ENCODE peak calls at places on chromosomes 5 and 9, in nine cellular contexts. One of them, this sample, is unnamed.

GRCh38 chr5:107381189-107381856 is 289.4 kb downstream of the EFNA5 start:
- DNase-seq in endothelial cell: no peak
- DNase-seq in activated CD4-positive, alpha-beta T cell treated with anti-CD3 and anti-CD28 coated beads for 4 hours: no peak
- DNase-seq in amniotic stem cell: peak
- DNase-seq in fibroblast of pulmonary artery: peak
- DNase-seq in HTR-8/SVneo: peak
- DNase-seq in fibroblast of gingiva: peak
- DNase-seq in aorta: no peak
- DNase-seq in cardiac fibroblast: peak
- DNase-seq in this sample: no peak

GRCh38 chr9:128905964-128906363 is 14.8 kb upstream of the PHYHD1 start:
- DNase-seq in endothelial cell: no peak
- DNase-seq in cardiac fibroblast: no peak
- DNase-seq in aorta: no peak
- DNase-seq in fibroblast of pulmonary artery: no peak
- DNase-seq in amniotic stem cell: no peak
- DNase-seq in fibroblast of gingiva: no peak
- DNase-seq in activated CD4-positive, alpha-beta T cell treated with anti-CD3 and anti-CD28 coated beads for 4 hours: no peak
- DNase-seq in HTR-8/SVneo: no peak
- DNase-seq in this sample: no peak

GRCh38 chr5:139495644-139496435 is 13.3 kb upstream of the STING1 start:
- DNase-seq in activated CD4-positive, alpha-beta T cell treated with anti-CD3 and anti-CD28 coated beads for 4 hours: no peak
- DNase-seq in fibroblast of pulmonary artery: peak
- DNase-seq in amniotic stem cell: no peak
- DNase-seq in HTR-8/SVneo: no peak
- DNase-seq in cardiac fibroblast: peak
- DNase-seq in endothelial cell: no peak
- DNase-seq in fibroblast of gingiva: peak
- DNase-seq in aorta: no peak
- DNase-seq in this sample: no peak

GRCh38 chr5:95818181-95819147 is 4.1 kb downstream of the GLRX start:
- DNase-seq in HTR-8/SVneo: no peak
- DNase-seq in amniotic stem cell: no peak
- DNase-seq in aorta: peak
- DNase-seq in cardiac fibroblast: no peak
- DNase-seq in fibroblast of gingiva: no peak
- DNase-seq in fibroblast of pulmonary artery: no peak
- DNase-seq in endothelial cell: no peak
- DNase-seq in activated CD4-positive, alpha-beta T cell treated with anti-CD3 and anti-CD28 coated beads for 4 hours: no peak
- DNase-seq in this sample: peak

GRCh38 chr5:135391123-135391868 is 7.7 kb downstream of the MACROH2A1 start:
- DNase-seq in activated CD4-positive, alpha-beta T cell treated with anti-CD3 and anti-CD28 coated beads for 4 hours: no peak
- DNase-seq in HTR-8/SVneo: no peak
- DNase-seq in fibroblast of gingiva: peak
- DNase-seq in amniotic stem cell: peak
- DNase-seq in cardiac fibroblast: peak
- DNase-seq in aorta: no peak
- DNase-seq in endothelial cell: no peak
- DNase-seq in fibroblast of pulmonary artery: peak
- DNase-seq in this sample: no peak

GRCh38 chr5:4862500-4862899 is 277.6 kb upstream of the ADAMTS16 start:
- DNase-seq in endothelial cell: no peak
- DNase-seq in activated CD4-positive, alpha-beta T cell treated with anti-CD3 and anti-CD28 coated beads for 4 hours: no peak
- DNase-seq in fibroblast of gingiva: peak
- DNase-seq in amniotic stem cell: no peak
- DNase-seq in fibroblast of pulmonary artery: peak
- DNase-seq in HTR-8/SVneo: peak
- DNase-seq in aorta: no peak
- DNase-seq in cardiac fibroblast: peak
- DNase-seq in this sample: no peak

GRCh38 chr9:89153618-89154017 is 25.0 kb downstream of the SHC3 start:
- DNase-seq in cardiac fibroblast: peak
- DNase-seq in amniotic stem cell: peak
- DNase-seq in fibroblast of pulmonary artery: peak
- DNase-seq in HTR-8/SVneo: no peak
- DNase-seq in fibroblast of gingiva: peak
- DNase-seq in endothelial cell: no peak
- DNase-seq in activated CD4-positive, alpha-beta T cell treated with anti-CD3 and anti-CD28 coated beads for 4 hours: peak
- DNase-seq in aorta: peak
- DNase-seq in this sample: no peak

GRCh38 chr9:34246453-34246852 is 67.6 kb downstream of the UBAP1 start:
- DNase-seq in cardiac fibroblast: no peak
- DNase-seq in HTR-8/SVneo: no peak
- DNase-seq in endothelial cell: no peak
- DNase-seq in amniotic stem cell: no peak
- DNase-seq in activated CD4-positive, alpha-beta T cell treated with anti-CD3 and anti-CD28 coated beads for 4 hours: no peak
- DNase-seq in fibroblast of pulmonary artery: no peak
- DNase-seq in fibroblast of gingiva: no peak
- DNase-seq in aorta: no peak
- DNase-seq in this sample: no peak

GRCh38 chr5:170478306-170478705 is 25.5 kb upstream of the KCNIP1 start:
- DNase-seq in fibroblast of pulmonary artery: no peak
- DNase-seq in endothelial cell: no peak
- DNase-seq in cardiac fibroblast: no peak
- DNase-seq in activated CD4-positive, alpha-beta T cell treated with anti-CD3 and anti-CD28 coated beads for 4 hours: no peak
- DNase-seq in HTR-8/SVneo: no peak
- DNase-seq in aorta: no peak
- DNase-seq in fibroblast of gingiva: no peak
- DNase-seq in amniotic stem cell: no peak
- DNase-seq in this sample: no peak

GRCh38 chr9:121685146-121685794 is 33.8 kb downstream of the DAB2IP start:
- DNase-seq in amniotic stem cell: no peak
- DNase-seq in HTR-8/SVneo: no peak
- DNase-seq in fibroblast of gingiva: no peak
- DNase-seq in cardiac fibroblast: no peak
- DNase-seq in activated CD4-positive, alpha-beta T cell treated with anti-CD3 and anti-CD28 coated beads for 4 hours: no peak
- DNase-seq in aorta: no peak
- DNase-seq in endothelial cell: no peak
- DNase-seq in fibroblast of pulmonary artery: no peak
- DNase-seq in this sample: no peak

GRCh38 chr5:26487553-26487952 is 550.8 kb downstream of the CDH9 start:
- DNase-seq in fibroblast of gingiva: no peak
- DNase-seq in amniotic stem cell: no peak
- DNase-seq in HTR-8/SVneo: no peak
- DNase-seq in activated CD4-positive, alpha-beta T cell treated with anti-CD3 and anti-CD28 coated beads for 4 hours: no peak
- DNase-seq in fibroblast of pulmonary artery: no peak
- DNase-seq in cardiac fibroblast: no peak
- DNase-seq in aorta: no peak
- DNase-seq in endothelial cell: no peak
- DNase-seq in this sample: no peak

GRCh38 chr5:74232281-74232680 is 408.2 kb downstream of the ENC1 start:
- DNase-seq in activated CD4-positive, alpha-beta T cell treated with anti-CD3 and anti-CD28 coated beads for 4 hours: no peak
- DNase-seq in fibroblast of gingiva: peak
- DNase-seq in HTR-8/SVneo: no peak
- DNase-seq in amniotic stem cell: peak
- DNase-seq in aorta: no peak
- DNase-seq in cardiac fibroblast: peak
- DNase-seq in fibroblast of pulmonary artery: peak
- DNase-seq in endothelial cell: no peak
- DNase-seq in this sample: no peak

GRCh38 chr5:150659360-150660107 is 1.5 kb upstream of the MYOZ3 start:
- DNase-seq in cardiac fibroblast: no peak
- DNase-seq in fibroblast of pulmonary artery: no peak
- DNase-seq in amniotic stem cell: no peak
- DNase-seq in aorta: peak
- DNase-seq in activated CD4-positive, alpha-beta T cell treated with anti-CD3 and anti-CD28 coated beads for 4 hours: no peak
- DNase-seq in endothelial cell: no peak
- DNase-seq in HTR-8/SVneo: no peak
- DNase-seq in fibroblast of gingiva: no peak
- DNase-seq in this sample: no peak

GRCh38 chr9:133955821-133956411 is 36.2 kb downstream of the VAV2 start:
- DNase-seq in endothelial cell: peak
- DNase-seq in amniotic stem cell: no peak
- DNase-seq in activated CD4-positive, alpha-beta T cell treated with anti-CD3 and anti-CD28 coated beads for 4 hours: no peak
- DNase-seq in cardiac fibroblast: peak
- DNase-seq in HTR-8/SVneo: no peak
- DNase-seq in fibroblast of pulmonary artery: peak
- DNase-seq in aorta: peak
- DNase-seq in fibroblast of gingiva: peak
- DNase-seq in this sample: no peak

GRCh38 chr9:72506615-72507014 is 14.8 kb upstream of the TMC1 start:
- DNase-seq in activated CD4-positive, alpha-beta T cell treated with anti-CD3 and anti-CD28 coated beads for 4 hours: no peak
- DNase-seq in HTR-8/SVneo: no peak
- DNase-seq in amniotic stem cell: no peak
- DNase-seq in aorta: no peak
- DNase-seq in fibroblast of gingiva: no peak
- DNase-seq in endothelial cell: no peak
- DNase-seq in fibroblast of pulmonary artery: no peak
- DNase-seq in cardiac fibroblast: no peak
- DNase-seq in this sample: no peak

GRCh38 chr5:159912033-159912800 is 4.1 kb upstream of the ADRA1B start:
- DNase-seq in fibroblast of pulmonary artery: peak
- DNase-seq in amniotic stem cell: peak
- DNase-seq in fibroblast of gingiva: peak
- DNase-seq in HTR-8/SVneo: no peak
- DNase-seq in activated CD4-positive, alpha-beta T cell treated with anti-CD3 and anti-CD28 coated beads for 4 hours: no peak
- DNase-seq in aorta: no peak
- DNase-seq in endothelial cell: no peak
- DNase-seq in cardiac fibroblast: peak
- DNase-seq in this sample: no peak

GRCh38 chr5:91850031-91850430 is 466.9 kb upstream of the ARRDC3 start:
- DNase-seq in fibroblast of gingiva: no peak
- DNase-seq in endothelial cell: no peak
- DNase-seq in cardiac fibroblast: no peak
- DNase-seq in amniotic stem cell: no peak
- DNase-seq in fibroblast of pulmonary artery: peak
- DNase-seq in aorta: no peak
- DNase-seq in activated CD4-positive, alpha-beta T cell treated with anti-CD3 and anti-CD28 coated beads for 4 hours: no peak
- DNase-seq in HTR-8/SVneo: no peak
- DNase-seq in this sample: no peak

GRCh38 chr9:129405831-129406220 is 215.1 kb downstream of the C9orf50 start:
- DNase-seq in aorta: peak
- DNase-seq in fibroblast of gingiva: no peak
- DNase-seq in activated CD4-positive, alpha-beta T cell treated with anti-CD3 and anti-CD28 coated beads for 4 hours: no peak
- DNase-seq in HTR-8/SVneo: no peak
- DNase-seq in fibroblast of pulmonary artery: no peak
- DNase-seq in endothelial cell: no peak
- DNase-seq in amniotic stem cell: no peak
- DNase-seq in cardiac fibroblast: no peak
- DNase-seq in this sample: no peak

GRCh38 chr5:58133631-58134296 is 326.1 kb downstream of the PLK2 start:
- DNase-seq in amniotic stem cell: no peak
- DNase-seq in cardiac fibroblast: peak
- DNase-seq in fibroblast of pulmonary artery: peak
- DNase-seq in endothelial cell: no peak
- DNase-seq in fibroblast of gingiva: peak
- DNase-seq in HTR-8/SVneo: no peak
- DNase-seq in activated CD4-positive, alpha-beta T cell treated with anti-CD3 and anti-CD28 coated beads for 4 hours: no peak
- DNase-seq in aorta: no peak
- DNase-seq in this sample: no peak

GRCh38 chr9:111803924-111804323 is 9.2 kb upstream of the SHOC1 start:
- DNase-seq in aorta: no peak
- DNase-seq in HTR-8/SVneo: no peak
- DNase-seq in activated CD4-positive, alpha-beta T cell treated with anti-CD3 and anti-CD28 coated beads for 4 hours: no peak
- DNase-seq in fibroblast of pulmonary artery: no peak
- DNase-seq in amniotic stem cell: no peak
- DNase-seq in fibroblast of gingiva: no peak
- DNase-seq in endothelial cell: no peak
- DNase-seq in cardiac fibroblast: no peak
- DNase-seq in this sample: no peak

GRCh38 chr5:141369994-141370848 is at the start of gene PCDHGB3:
- DNase-seq in activated CD4-positive, alpha-beta T cell treated with anti-CD3 and anti-CD28 coated beads for 4 hours: peak
- DNase-seq in HTR-8/SVneo: no peak
- DNase-seq in aorta: no peak
- DNase-seq in cardiac fibroblast: peak
- DNase-seq in fibroblast of pulmonary artery: peak
- DNase-seq in fibroblast of gingiva: peak
- DNase-seq in endothelial cell: no peak
- DNase-seq in amniotic stem cell: no peak
- DNase-seq in this sample: peak

GRCh38 chr9:21559402-21560280 is 77.5 kb upstream of the IFNE start:
- DNase-seq in endothelial cell: peak
- DNase-seq in fibroblast of pulmonary artery: peak
- DNase-seq in fibroblast of gingiva: peak
- DNase-seq in aorta: peak
- DNase-seq in activated CD4-positive, alpha-beta T cell treated with anti-CD3 and anti-CD28 coated beads for 4 hours: peak
- DNase-seq in amniotic stem cell: peak
- DNase-seq in cardiac fibroblast: peak
- DNase-seq in HTR-8/SVneo: peak
- DNase-seq in this sample: no peak

GRCh38 chr5:132110930-132111329 is 37.3 kb downstream of the CSF2 start:
- DNase-seq in aorta: no peak
- DNase-seq in amniotic stem cell: no peak
- DNase-seq in endothelial cell: no peak
- DNase-seq in activated CD4-positive, alpha-beta T cell treated with anti-CD3 and anti-CD28 coated beads for 4 hours: peak
- DNase-seq in cardiac fibroblast: no peak
- DNase-seq in HTR-8/SVneo: no peak
- DNase-seq in fibroblast of pulmonary artery: no peak
- DNase-seq in fibroblast of gingiva: no peak
- DNase-seq in this sample: no peak

GRCh38 chr9:77257275-77257674 is 79.9 kb downstream of the VPS13A start:
- DNase-seq in fibroblast of pulmonary artery: no peak
- DNase-seq in endothelial cell: no peak
- DNase-seq in fibroblast of gingiva: no peak
- DNase-seq in aorta: no peak
- DNase-seq in cardiac fibroblast: no peak
- DNase-seq in activated CD4-positive, alpha-beta T cell treated with anti-CD3 and anti-CD28 coated beads for 4 hours: no peak
- DNase-seq in HTR-8/SVneo: no peak
- DNase-seq in amniotic stem cell: no peak
- DNase-seq in this sample: no peak

GRCh38 chr9:4066120-4066519 is 233.7 kb downstream of the GLIS3 start:
- DNase-seq in cardiac fibroblast: no peak
- DNase-seq in endothelial cell: no peak
- DNase-seq in aorta: no peak
- DNase-seq in HTR-8/SVneo: no peak
- DNase-seq in fibroblast of gingiva: no peak
- DNase-seq in amniotic stem cell: no peak
- DNase-seq in fibroblast of pulmonary artery: peak
- DNase-seq in activated CD4-positive, alpha-beta T cell treated with anti-CD3 and anti-CD28 coated beads for 4 hours: no peak
- DNase-seq in this sample: no peak

GRCh38 chr5:160473736-160474483 is 52.3 kb downstream of the PTTG1 start:
- DNase-seq in fibroblast of gingiva: no peak
- DNase-seq in aorta: no peak
- DNase-seq in amniotic stem cell: no peak
- DNase-seq in HTR-8/SVneo: no peak
- DNase-seq in fibroblast of pulmonary artery: no peak
- DNase-seq in endothelial cell: no peak
- DNase-seq in activated CD4-positive, alpha-beta T cell treated with anti-CD3 and anti-CD28 coated beads for 4 hours: no peak
- DNase-seq in cardiac fibroblast: no peak
- DNase-seq in this sample: no peak

GRCh38 chr9:121788686-121789366 is 137.4 kb downstream of the DAB2IP start:
- DNase-seq in fibroblast of pulmonary artery: no peak
- DNase-seq in HTR-8/SVneo: no peak
- DNase-seq in endothelial cell: no peak
- DNase-seq in amniotic stem cell: no peak
- DNase-seq in cardiac fibroblast: no peak
- DNase-seq in activated CD4-positive, alpha-beta T cell treated with anti-CD3 and anti-CD28 coated beads for 4 hours: no peak
- DNase-seq in fibroblast of gingiva: no peak
- DNase-seq in aorta: no peak
- DNase-seq in this sample: no peak

GRCh38 chr5:72523960-72524582 is 16.9 kb upstream of the ZNF366 start:
- DNase-seq in fibroblast of pulmonary artery: peak
- DNase-seq in amniotic stem cell: peak
- DNase-seq in cardiac fibroblast: peak
- DNase-seq in activated CD4-positive, alpha-beta T cell treated with anti-CD3 and anti-CD28 coated beads for 4 hours: no peak
- DNase-seq in aorta: no peak
- DNase-seq in HTR-8/SVneo: peak
- DNase-seq in endothelial cell: no peak
- DNase-seq in fibroblast of gingiva: peak
- DNase-seq in this sample: peak

GRCh38 chr9:3244963-3245653 is 280.7 kb downstream of the RFX3 start:
- DNase-seq in aorta: no peak
- DNase-seq in endothelial cell: no peak
- DNase-seq in amniotic stem cell: no peak
- DNase-seq in activated CD4-positive, alpha-beta T cell treated with anti-CD3 and anti-CD28 coated beads for 4 hours: no peak
- DNase-seq in cardiac fibroblast: peak
- DNase-seq in HTR-8/SVneo: no peak
- DNase-seq in fibroblast of gingiva: no peak
- DNase-seq in fibroblast of pulmonary artery: peak
- DNase-seq in this sample: no peak

GRCh38 chr5:178667109-178667508 is 40.3 kb upstream of the CLK4 start:
- DNase-seq in activated CD4-positive, alpha-beta T cell treated with anti-CD3 and anti-CD28 coated beads for 4 hours: no peak
- DNase-seq in fibroblast of pulmonary artery: no peak
- DNase-seq in endothelial cell: no peak
- DNase-seq in fibroblast of gingiva: no peak
- DNase-seq in cardiac fibroblast: no peak
- DNase-seq in HTR-8/SVneo: no peak
- DNase-seq in aorta: no peak
- DNase-seq in amniotic stem cell: no peak
- DNase-seq in this sample: no peak

GRCh38 chr9:131469369-131469768 is 33.3 kb upstream of the POMT1 start:
- DNase-seq in fibroblast of gingiva: no peak
- DNase-seq in aorta: no peak
- DNase-seq in activated CD4-positive, alpha-beta T cell treated with anti-CD3 and anti-CD28 coated beads for 4 hours: no peak
- DNase-seq in amniotic stem cell: no peak
- DNase-seq in endothelial cell: no peak
- DNase-seq in fibroblast of pulmonary artery: no peak
- DNase-seq in HTR-8/SVneo: no peak
- DNase-seq in cardiac fibroblast: peak
- DNase-seq in this sample: no peak

This sample was measured in globus pallidus.